ENCODE peak calls at places on chromosome 7, in four cellular contexts. U is HS-27A, S is hypothalamus, G is body of pancreas. P is an unnamed sample.

GRCh38 chr7:112080441-112080840 is 125.8 kb downstream of the DOCK4 start:
- DNase-seq in U (peak; percentile 59), S (no peak), G (no peak), P (no peak)

GRCh38 chr7:35734001-35734483 is 39.1 kb upstream of the HERPUD2 start:
- DNase-seq in U (no peak), S (no peak), G (no peak), P (no peak)

GRCh38 chr7:22339725-22340390 is 17.1 kb downstream of the RAPGEF5 start:
- DNase-seq in U (no peak), S (no peak), G (no peak), P (no peak)

GRCh38 chr7:41760293-41760692 is 57.4 kb upstream of the INHBA start:
- DNase-seq in U (no peak), S (no peak), G (no peak), P (no peak)

GRCh38 chr7:73844848-73845460 is 2.6 kb upstream of the METTL27 start:
- DNase-seq in U (no peak), S (no peak), G (no peak), P (no peak)

GRCh38 chr7:3995187-3995586 is 686.9 kb upstream of the FOXK1 start:
- DNase-seq in U (no peak), S (no peak), G (no peak), P (peak; percentile 3)

GRCh38 chr7:42315631-42316030 is 78.6 kb upstream of the GLI3 start:
- DNase-seq in U (no peak), S (no peak), G (no peak), P (no peak)

GRCh38 chr7:155972651-155973349 is 160.5 kb upstream of the SHH start:
- DNase-seq in U (no peak), S (no peak), G (no peak), P (no peak)

GRCh38 chr7:26340476-26341018 is 48.9 kb downstream of the SNX10 start:
- DNase-seq in U (no peak), S (no peak), G (no peak), P (no peak)

GRCh38 chr7:134478707-134479106 is 19.8 kb upstream of the AKR1B1 start:
- DNase-seq in U (no peak), S (no peak), G (no peak), P (no peak)

GRCh38 chr7:54749200-54749599 is 9.8 kb downstream of the SEC61G start:
- DNase-seq in U (no peak), S (no peak), G (no peak), P (no peak)

GRCh38 chr7:142357953-142358520 is 100.2 kb upstream of the PRSS58 start:
- DNase-seq in U (peak; percentile 51), S (peak; percentile 26), G (no peak), P (peak; percentile 72)

GRCh38 chr7:133668296-133669060 is 415.6 kb downstream of the EXOC4 start:
- DNase-seq in U (no peak), S (no peak), G (no peak), P (no peak)

GRCh38 chr7:20365486-20365885 is 34.8 kb downstream of the ITGB8 start:
- DNase-seq in U (no peak), S (no peak), G (no peak), P (no peak)

GRCh38 chr7:83155407-83155806 is 7.3 kb downstream of the PCLO start:
- DNase-seq in U (no peak), S (no peak), G (no peak), P (no peak)

GRCh38 chr7:110051386-110051785 is 1039.5 kb upstream of the LRRN3 start:
- DNase-seq in U (no peak), S (no peak), G (no peak), P (no peak)

GRCh38 chr7:102286237-102287081 is at the start of gene SH2B2:
- DNase-seq in U (no peak), S (peak; percentile 12), G (peak; percentile 57), P (peak; percentile 44)

GRCh38 chr7:149584009-149584408 is 86.4 kb upstream of the ZNF746 start:
- DNase-seq in U (no peak), S (no peak), G (no peak), P (no peak)

P was measured in head of caudate nucleus.